ENCODE peak calls at places on chromosomes 2 and 18, in seven cellular contexts. One of them, this sample, is unnamed.
A peak's percentile ranks its signal among the peaks of the same experiment; 100 is the strongest.

GRCh38 chr2:65957886-65958285 is 477.0 kb upstream of the MEIS1 start:
- DNase-seq in activated T-helper 9 cell treated with anti-CD3 and anti-CD28 coated beads, Interleukin-2, amount 50 U/mL, for 16 hours: no peak
- DNase-seq in ELR: no peak
- DNase-seq in GM12891: no peak
- DNase-seq in activated T-helper 1 cell treated with Interleukin-2 at 50 U/mL for 16 hours: no peak
- DNase-seq in DMS153: no peak
- DNase-seq in putamen: no peak
- DNase-seq in this sample: no peak

GRCh38 chr2:54809814-54810213 is 86.4 kb downstream of the EML6 start:
- DNase-seq in DMS153: no peak
- DNase-seq in GM12891: no peak
- DNase-seq in ELR: peak; percentile 65
- DNase-seq in putamen: no peak
- DNase-seq in activated T-helper 9 cell treated with anti-CD3 and anti-CD28 coated beads, Interleukin-2, amount 50 U/mL, for 16 hours: no peak
- DNase-seq in activated T-helper 1 cell treated with Interleukin-2 at 50 U/mL for 16 hours: no peak
- DNase-seq in this sample: no peak

GRCh38 chr18:35729971-35730668 is 148.6 kb downstream of the GALNT1 start:
- DNase-seq in GM12891: no peak
- DNase-seq in putamen: no peak
- DNase-seq in DMS153: no peak
- DNase-seq in ELR: no peak
- DNase-seq in activated T-helper 1 cell treated with Interleukin-2 at 50 U/mL for 16 hours: no peak
- DNase-seq in activated T-helper 9 cell treated with anti-CD3 and anti-CD28 coated beads, Interleukin-2, amount 50 U/mL, for 16 hours: no peak
- DNase-seq in this sample: no peak

GRCh38 chr2:191601060-191601459 is 76.9 kb upstream of the NABP1 start:
- DNase-seq in ELR: no peak
- DNase-seq in activated T-helper 9 cell treated with anti-CD3 and anti-CD28 coated beads, Interleukin-2, amount 50 U/mL, for 16 hours: no peak
- DNase-seq in putamen: no peak
- DNase-seq in DMS153: no peak
- DNase-seq in activated T-helper 1 cell treated with Interleukin-2 at 50 U/mL for 16 hours: no peak
- DNase-seq in GM12891: no peak
- DNase-seq in this sample: no peak

GRCh38 chr2:11996618-11997017 is 250.2 kb downstream of the LPIN1 start:
- DNase-seq in DMS153: no peak
- DNase-seq in ELR: peak; percentile 82
- DNase-seq in GM12891: no peak
- DNase-seq in putamen: no peak
- DNase-seq in activated T-helper 9 cell treated with anti-CD3 and anti-CD28 coated beads, Interleukin-2, amount 50 U/mL, for 16 hours: no peak
- DNase-seq in activated T-helper 1 cell treated with Interleukin-2 at 50 U/mL for 16 hours: no peak
- DNase-seq in this sample: no peak

GRCh38 chr2:156476516-156477206 is 40.5 kb downstream of the GPD2 start:
- DNase-seq in DMS153: no peak
- DNase-seq in GM12891: no peak
- DNase-seq in activated T-helper 1 cell treated with Interleukin-2 at 50 U/mL for 16 hours: no peak
- DNase-seq in putamen: peak; percentile 36
- DNase-seq in ELR: peak; percentile 72
- DNase-seq in activated T-helper 9 cell treated with anti-CD3 and anti-CD28 coated beads, Interleukin-2, amount 50 U/mL, for 16 hours: no peak
- DNase-seq in this sample: no peak

GRCh38 chr2:43192039-43192438 is 34.4 kb downstream of the ZFP36L2 start:
- DNase-seq in ELR: peak; percentile 19
- DNase-seq in activated T-helper 9 cell treated with anti-CD3 and anti-CD28 coated beads, Interleukin-2, amount 50 U/mL, for 16 hours: no peak
- DNase-seq in GM12891: no peak
- DNase-seq in DMS153: no peak
- DNase-seq in activated T-helper 1 cell treated with Interleukin-2 at 50 U/mL for 16 hours: no peak
- DNase-seq in putamen: no peak
- DNase-seq in this sample: no peak

GRCh38 chr2:232872826-232873225 is 2.8 kb downstream of the SNORC start:
- DNase-seq in GM12891: no peak
- DNase-seq in DMS153: no peak
- DNase-seq in activated T-helper 9 cell treated with anti-CD3 and anti-CD28 coated beads, Interleukin-2, amount 50 U/mL, for 16 hours: no peak
- DNase-seq in activated T-helper 1 cell treated with Interleukin-2 at 50 U/mL for 16 hours: no peak
- DNase-seq in putamen: peak; percentile 67
- DNase-seq in ELR: no peak
- DNase-seq in this sample: no peak

GRCh38 chr2:104856086-104856972 is 2.4 kb downstream of the POU3F3 start:
- DNase-seq in ELR: no peak
- DNase-seq in DMS153: no peak
- DNase-seq in activated T-helper 9 cell treated with anti-CD3 and anti-CD28 coated beads, Interleukin-2, amount 50 U/mL, for 16 hours: no peak
- DNase-seq in putamen: no peak
- DNase-seq in GM12891: no peak
- DNase-seq in activated T-helper 1 cell treated with Interleukin-2 at 50 U/mL for 16 hours: no peak
- DNase-seq in this sample: no peak

GRCh38 chr18:60391571-60392226 is 19.1 kb upstream of the MC4R start:
- DNase-seq in GM12891: no peak
- DNase-seq in ELR: peak; percentile 3
- DNase-seq in DMS153: no peak
- DNase-seq in activated T-helper 9 cell treated with anti-CD3 and anti-CD28 coated beads, Interleukin-2, amount 50 U/mL, for 16 hours: no peak
- DNase-seq in putamen: no peak
- DNase-seq in activated T-helper 1 cell treated with Interleukin-2 at 50 U/mL for 16 hours: no peak
- DNase-seq in this sample: no peak

GRCh38 chr2:64276417-64277095 is 132.3 kb upstream of the PELI1 start:
- DNase-seq in ELR: peak; percentile 63
- DNase-seq in DMS153: no peak
- DNase-seq in activated T-helper 1 cell treated with Interleukin-2 at 50 U/mL for 16 hours: no peak
- DNase-seq in putamen: no peak
- DNase-seq in GM12891: no peak
- DNase-seq in activated T-helper 9 cell treated with anti-CD3 and anti-CD28 coated beads, Interleukin-2, amount 50 U/mL, for 16 hours: no peak
- DNase-seq in this sample: no peak

GRCh38 chr2:39516347-39517101 is 79.4 kb upstream of the MAP4K3 start:
- DNase-seq in ELR: peak; percentile 44
- DNase-seq in DMS153: peak; percentile 17
- DNase-seq in activated T-helper 9 cell treated with anti-CD3 and anti-CD28 coated beads, Interleukin-2, amount 50 U/mL, for 16 hours: no peak
- DNase-seq in GM12891: no peak
- DNase-seq in putamen: no peak
- DNase-seq in activated T-helper 1 cell treated with Interleukin-2 at 50 U/mL for 16 hours: no peak
- DNase-seq in this sample: no peak

GRCh38 chr18:75208055-75208835 is 694 bp downstream of the PTGR3 start:
- DNase-seq in ELR: peak; percentile 67
- DNase-seq in DMS153: peak; percentile 22
- DNase-seq in putamen: peak; percentile 52
- DNase-seq in activated T-helper 1 cell treated with Interleukin-2 at 50 U/mL for 16 hours: peak; percentile 20
- DNase-seq in activated T-helper 9 cell treated with anti-CD3 and anti-CD28 coated beads, Interleukin-2, amount 50 U/mL, for 16 hours: peak; percentile 19
- DNase-seq in GM12891: no peak
- DNase-seq in this sample: no peak

GRCh38 chr2:218435003-218435982 is 16.4 kb downstream of the VIL1 start:
- DNase-seq in GM12891: no peak
- DNase-seq in activated T-helper 9 cell treated with anti-CD3 and anti-CD28 coated beads, Interleukin-2, amount 50 U/mL, for 16 hours: no peak
- DNase-seq in DMS153: no peak
- DNase-seq in ELR: no peak
- DNase-seq in activated T-helper 1 cell treated with Interleukin-2 at 50 U/mL for 16 hours: no peak
- DNase-seq in putamen: no peak
- DNase-seq in this sample: no peak

GRCh38 chr2:101387151-101387807 is at the start of gene CREG2:
- DNase-seq in GM12891: peak; percentile 49
- DNase-seq in DMS153: peak; percentile 14
- DNase-seq in putamen: peak; percentile 68
- DNase-seq in ELR: peak; percentile 74
- DNase-seq in activated T-helper 9 cell treated with anti-CD3 and anti-CD28 coated beads, Interleukin-2, amount 50 U/mL, for 16 hours: peak; percentile 32
- DNase-seq in activated T-helper 1 cell treated with Interleukin-2 at 50 U/mL for 16 hours: peak; percentile 41
- DNase-seq in this sample: peak; percentile 51

GRCh38 chr2:160956243-160956802 is 203.9 kb upstream of the TANK start:
- DNase-seq in GM12891: no peak
- DNase-seq in putamen: no peak
- DNase-seq in activated T-helper 9 cell treated with anti-CD3 and anti-CD28 coated beads, Interleukin-2, amount 50 U/mL, for 16 hours: no peak
- DNase-seq in DMS153: no peak
- DNase-seq in activated T-helper 1 cell treated with Interleukin-2 at 50 U/mL for 16 hours: no peak
- DNase-seq in ELR: no peak
- DNase-seq in this sample: no peak

GRCh38 chr2:17199741-17200140 is 318.5 kb downstream of the RAD51AP2 start:
- DNase-seq in putamen: no peak
- DNase-seq in GM12891: no peak
- DNase-seq in activated T-helper 1 cell treated with Interleukin-2 at 50 U/mL for 16 hours: no peak
- DNase-seq in DMS153: no peak
- DNase-seq in ELR: no peak
- DNase-seq in activated T-helper 9 cell treated with anti-CD3 and anti-CD28 coated beads, Interleukin-2, amount 50 U/mL, for 16 hours: no peak
- DNase-seq in this sample: no peak

GRCh38 chr2:73283545-73284295 is 558 bp downstream of the FBXO41 start:
- DNase-seq in ELR: no peak
- DNase-seq in activated T-helper 1 cell treated with Interleukin-2 at 50 U/mL for 16 hours: no peak
- DNase-seq in DMS153: no peak
- DNase-seq in putamen: no peak
- DNase-seq in activated T-helper 9 cell treated with anti-CD3 and anti-CD28 coated beads, Interleukin-2, amount 50 U/mL, for 16 hours: no peak
- DNase-seq in GM12891: no peak
- DNase-seq in this sample: no peak

GRCh38 chr2:204364860-204365530 is 180.3 kb upstream of the PARD3B start:
- DNase-seq in ELR: no peak
- DNase-seq in GM12891: no peak
- DNase-seq in activated T-helper 1 cell treated with Interleukin-2 at 50 U/mL for 16 hours: no peak
- DNase-seq in putamen: no peak
- DNase-seq in activated T-helper 9 cell treated with anti-CD3 and anti-CD28 coated beads, Interleukin-2, amount 50 U/mL, for 16 hours: no peak
- DNase-seq in DMS153: no peak
- DNase-seq in this sample: no peak

GRCh38 chr2:219426534-219427136 is 8.0 kb upstream of the SPEG start:
- DNase-seq in activated T-helper 1 cell treated with Interleukin-2 at 50 U/mL for 16 hours: no peak
- DNase-seq in GM12891: no peak
- DNase-seq in putamen: no peak
- DNase-seq in ELR: no peak
- DNase-seq in DMS153: no peak
- DNase-seq in activated T-helper 9 cell treated with anti-CD3 and anti-CD28 coated beads, Interleukin-2, amount 50 U/mL, for 16 hours: no peak
- DNase-seq in this sample: no peak

GRCh38 chr2:68746408-68746807 is 11.8 kb downstream of the ARHGAP25 start:
- DNase-seq in putamen: no peak
- DNase-seq in ELR: no peak
- DNase-seq in activated T-helper 9 cell treated with anti-CD3 and anti-CD28 coated beads, Interleukin-2, amount 50 U/mL, for 16 hours: no peak
- DNase-seq in DMS153: no peak
- DNase-seq in activated T-helper 1 cell treated with Interleukin-2 at 50 U/mL for 16 hours: no peak
- DNase-seq in GM12891: no peak
- DNase-seq in this sample: no peak

GRCh38 chr2:16257001-16257724 is 316.8 kb downstream of the MYCN start:
- DNase-seq in ELR: no peak
- DNase-seq in DMS153: no peak
- DNase-seq in activated T-helper 1 cell treated with Interleukin-2 at 50 U/mL for 16 hours: no peak
- DNase-seq in putamen: no peak
- DNase-seq in GM12891: no peak
- DNase-seq in activated T-helper 9 cell treated with anti-CD3 and anti-CD28 coated beads, Interleukin-2, amount 50 U/mL, for 16 hours: no peak
- DNase-seq in this sample: no peak

GRCh38 chr2:239911630-239912071 is 113.5 kb downstream of the NDUFA10 start:
- DNase-seq in putamen: no peak
- DNase-seq in activated T-helper 1 cell treated with Interleukin-2 at 50 U/mL for 16 hours: no peak
- DNase-seq in activated T-helper 9 cell treated with anti-CD3 and anti-CD28 coated beads, Interleukin-2, amount 50 U/mL, for 16 hours: no peak
- DNase-seq in GM12891: no peak
- DNase-seq in ELR: no peak
- DNase-seq in DMS153: no peak
- DNase-seq in this sample: no peak

GRCh38 chr2:80293026-80293425 is 11.5 kb downstream of the LRRTM1 start:
- DNase-seq in DMS153: no peak
- DNase-seq in putamen: no peak
- DNase-seq in activated T-helper 1 cell treated with Interleukin-2 at 50 U/mL for 16 hours: no peak
- DNase-seq in ELR: no peak
- DNase-seq in GM12891: no peak
- DNase-seq in activated T-helper 9 cell treated with anti-CD3 and anti-CD28 coated beads, Interleukin-2, amount 50 U/mL, for 16 hours: no peak
- DNase-seq in this sample: no peak

GRCh38 chr2:148021059-148021985 is at the start of gene MBD5:
- DNase-seq in ELR: peak; percentile 52
- DNase-seq in activated T-helper 1 cell treated with Interleukin-2 at 50 U/mL for 16 hours: peak; percentile 20
- DNase-seq in DMS153: peak; percentile 27
- DNase-seq in GM12891: peak; percentile 3
- DNase-seq in activated T-helper 9 cell treated with anti-CD3 and anti-CD28 coated beads, Interleukin-2, amount 50 U/mL, for 16 hours: peak; percentile 36
- DNase-seq in putamen: peak; percentile 52
- DNase-seq in this sample: no peak

GRCh38 chr2:155315768-155316167 is 617.3 kb downstream of the KCNJ3 start:
- DNase-seq in GM12891: no peak
- DNase-seq in ELR: no peak
- DNase-seq in DMS153: no peak
- DNase-seq in activated T-helper 1 cell treated with Interleukin-2 at 50 U/mL for 16 hours: no peak
- DNase-seq in activated T-helper 9 cell treated with anti-CD3 and anti-CD28 coated beads, Interleukin-2, amount 50 U/mL, for 16 hours: no peak
- DNase-seq in putamen: no peak
- DNase-seq in this sample: no peak

GRCh38 chr2:127060264-127060945 is 46.5 kb downstream of the BIN1 start:
- DNase-seq in ELR: no peak
- DNase-seq in DMS153: no peak
- DNase-seq in GM12891: no peak
- DNase-seq in activated T-helper 1 cell treated with Interleukin-2 at 50 U/mL for 16 hours: no peak
- DNase-seq in activated T-helper 9 cell treated with anti-CD3 and anti-CD28 coated beads, Interleukin-2, amount 50 U/mL, for 16 hours: no peak
- DNase-seq in putamen: no peak
- DNase-seq in this sample: no peak